ENCODE peak calls at places on chromosomes 11 and 22, in nine cellular contexts. C is kidney; J is H9; Z is breast epithelium; A is CD4-positive, alpha-beta T cell; P is tibial artery; D is A549; W is heart right ventricle; U is testis. T is an unnamed sample.

GRCh38 chr11:126072141-126072741 is 9.6 kb upstream of the CDON start:
- DNase-seq in C (no peak), J (no peak), Z (no peak), A (no peak), P (no peak), D (no peak), W (no peak), U (no peak), T (no peak)

GRCh38 chr22:48459859-48460823 is 1367.5 kb downstream of the BRD1 start:
- DNase-seq in C (peak; percentile 65), J (no peak), Z (peak; percentile 40), A (no peak), P (no peak), D (no peak), W (no peak), U (no peak), T (no peak)

GRCh38 chr11:13261600-13262061 is 16.0 kb upstream of the BMAL1 start:
- DNase-seq in C (no peak), J (no peak), Z (no peak), A (no peak), P (no peak), D (peak; percentile 69), W (peak; percentile 8), U (no peak), T (no peak)

GRCh38 chr11:21897203-21897602 is 295.7 kb upstream of the ANO5 start:
- DNase-seq in C (no peak), J (no peak), Z (no peak), A (no peak), P (no peak), D (no peak), W (no peak), U (no peak), T (no peak)

GRCh38 chr22:20080776-20081654 is 974 bp downstream of the DGCR8 start:
- DNase-seq in C (peak; percentile 77), J (peak; percentile 56), Z (no peak), A (no peak), P (no peak), D (peak; percentile 5), W (no peak), U (peak; percentile 29), T (no peak)

GRCh38 chr22:49072996-49073645 is 754.6 kb downstream of the BRD1 start:
- DNase-seq in C (no peak), J (no peak), Z (no peak), A (no peak), P (no peak), D (no peak), W (no peak), U (no peak), T (no peak)

GRCh38 chr11:62400760-62401159 is 18.1 kb upstream of the SCGB1A1 start:
- DNase-seq in C (peak; percentile 91), J (no peak), Z (peak; percentile 69), A (no peak), P (peak; percentile 75), D (no peak), W (peak; percentile 85), U (peak; percentile 86), T (peak; percentile 92)

GRCh38 chr11:75873417-75874148 is 58.6 kb downstream of the UVRAG start:
- DNase-seq in C (no peak), J (no peak), Z (no peak), A (no peak), P (no peak), D (no peak), W (no peak), U (no peak), T (no peak)

GRCh38 chr11:93984205-93984586 is 37.0 kb upstream of the HEPHL1 start:
- DNase-seq in C (no peak), J (no peak), Z (no peak), A (no peak), P (no peak), D (no peak), W (no peak), U (no peak), T (no peak)

GRCh38 chr11:7965386-7965785 is at the start of gene NLRP10:
- DNase-seq in C (no peak), J (no peak), Z (no peak), A (no peak), P (no peak), D (no peak), W (no peak), U (no peak), T (no peak)

GRCh38 chr11:98003606-98004371 is 1017.0 kb upstream of the CNTN5 start:
- DNase-seq in C (no peak), J (no peak), Z (no peak), A (no peak), P (no peak), D (no peak), W (no peak), U (no peak), T (no peak)

GRCh38 chr11:94193288-94193687 is 64.6 kb downstream of the PANX1 start:
- DNase-seq in C (no peak), J (no peak), Z (no peak), A (no peak), P (no peak), D (peak; percentile 13), W (no peak), U (no peak), T (no peak)

GRCh38 chr11:13291794-13292193 is 14.2 kb downstream of the BMAL1 start:
- DNase-seq in C (no peak), J (no peak), Z (no peak), A (no peak), P (no peak), D (no peak), W (no peak), U (no peak), T (no peak)

GRCh38 chr11:122784325-122785155 is 53.8 kb upstream of the CRTAM start:
- DNase-seq in C (no peak), J (no peak), Z (no peak), A (no peak), P (peak; percentile 83), D (no peak), W (no peak), U (peak; percentile 81), T (peak; percentile 18)

GRCh38 chr11:70608568-70609314 is 210.4 kb downstream of the CTTN start:
- DNase-seq in C (peak; percentile 47), J (no peak), Z (no peak), A (no peak), P (no peak), D (no peak), W (no peak), U (no peak), T (no peak)

GRCh38 chr11:8832571-8833260 is 78.3 kb upstream of the AKIP1 start:
- DNase-seq in C (peak; percentile 73), J (peak; percentile 49), Z (no peak), A (no peak), P (no peak), D (no peak), W (no peak), U (no peak), T (no peak)

GRCh38 chr11:86360775-86361395 is 13.8 kb upstream of the CCDC81 start:
- DNase-seq in C (no peak), J (no peak), Z (no peak), A (no peak), P (no peak), D (peak; percentile 41), W (no peak), U (no peak), T (no peak)
- H3K27ac ChIP-seq in C (no peak overlapping the region), J (no peak overlapping the region), Z (no peak overlapping the region), A (no peak overlapping the region), P (no peak overlapping the region), D (no peak overlapping the region), W (no peak overlapping the region), U (no peak overlapping the region), T (no peak overlapping the region)

DNA sequence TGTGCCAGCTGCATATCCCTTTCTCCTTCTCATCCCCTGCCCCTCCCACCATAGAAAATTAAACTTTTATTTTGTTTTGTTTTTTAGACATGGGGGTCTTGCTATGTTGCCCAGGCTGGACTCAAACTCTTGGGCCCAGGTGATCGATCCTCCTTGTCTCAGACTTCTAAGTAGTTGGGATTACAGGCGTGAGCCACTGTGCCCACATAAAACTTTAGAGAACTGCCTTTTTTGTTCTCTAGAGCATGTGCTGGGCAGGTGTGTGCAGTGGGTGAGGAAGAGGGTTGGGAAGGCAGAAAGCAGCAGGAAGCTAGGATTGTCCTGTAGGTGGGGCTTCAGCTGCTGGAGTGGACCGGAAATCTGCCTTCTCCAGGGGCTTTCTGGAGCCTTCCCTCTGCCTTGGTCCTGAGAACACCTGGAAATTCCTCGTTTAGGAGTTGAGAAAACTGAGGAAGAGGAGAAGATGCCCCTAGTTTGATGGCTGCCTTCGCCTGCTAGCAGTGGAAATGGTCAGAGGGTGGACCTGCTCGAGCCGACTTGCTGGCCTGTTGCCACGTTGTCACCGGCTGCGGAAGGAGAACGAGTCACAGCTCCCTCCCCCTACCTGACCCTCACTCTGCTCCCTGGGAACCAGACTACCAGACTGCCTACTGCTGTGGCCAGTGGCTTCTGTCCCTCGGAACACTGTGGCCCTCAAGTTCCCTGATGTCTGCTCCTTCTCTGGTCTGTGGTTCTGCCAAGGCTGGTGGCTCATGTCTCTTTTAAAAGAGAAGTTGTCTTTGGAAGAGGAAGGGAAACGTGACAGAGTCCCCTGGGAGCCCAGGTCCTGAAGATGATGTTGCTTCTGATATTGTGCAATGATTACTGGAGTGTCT is 4.0 kb downstream of the ST14 start:
- DNase-seq in C (no peak), J (no peak), Z (no peak), A (no peak), P (peak; percentile 45), D (no peak), W (no peak), U (no peak), T (no peak)
- TF ChIP-seq CTCF in C (peak; percentile 23), J (no peak), Z (no peak), A (no peak), P (no peak), D (no peak), W (no peak), U (no peak), T (no peak)

GRCh38 chr11:83047515-83048225 is 24.0 kb downstream of the RAB30 start:
- DNase-seq in C (no peak), J (no peak), Z (no peak), A (no peak), P (no peak), D (no peak), W (no peak), U (no peak), T (no peak)
- H3K27ac ChIP-seq in C (no peak overlapping the region), J (no peak overlapping the region), Z (peak overlapping the region; percentile 48), A (no peak overlapping the region), P (no peak overlapping the region), D (peak overlapping the region; percentile 46), W (no peak overlapping the region), U (no peak overlapping the region), T (no peak overlapping the region)

GRCh38 chr11:77038825-77039326 is 4.7 kb downstream of the B3GNT6 start:
- DNase-seq in C (no peak), J (no peak), Z (no peak), A (no peak), P (no peak), D (no peak), W (no peak), U (no peak), T (no peak)

GRCh38 chr11:77038029-77038824 is 4.0 kb downstream of the B3GNT6 start:
- DNase-seq in C (no peak), J (no peak), Z (no peak), A (no peak), P (no peak), D (no peak), W (no peak), U (no peak), T (no peak)

GRCh38 chr11:77040401-77040777 is 6.2 kb downstream of the B3GNT6 start:
- DNase-seq in C (no peak), J (no peak), Z (no peak), A (no peak), P (no peak), D (no peak), W (no peak), U (no peak), T (no peak)

GRCh38 chr11:77040889-77041288 is 6.7 kb downstream of the B3GNT6 start:
- DNase-seq in C (no peak), J (no peak), Z (no peak), A (no peak), P (no peak), D (no peak), W (no peak), U (no peak), T (no peak)

GRCh38 chr11:77039491-77040400 is 5.5 kb downstream of the B3GNT6 start:
- DNase-seq in C (no peak), J (peak; percentile 79), Z (no peak), A (no peak), P (no peak), D (no peak), W (no peak), U (peak; percentile 81), T (no peak)
- TF ChIP-seq CTCF in C (peak; percentile 34), J (peak; percentile 77), Z (no peak), A (peak; percentile 13), P (no peak), D (peak; percentile 31), W (no peak), U (peak; percentile 16), T (peak; percentile 50)